ENCODE peak calls at places on chromosomes 7 and 10, in five cellular contexts. C, W, O, N and K are unnamed samples.

GRCh38 chr7:33700001-33700899 is 205.1 kb upstream of the BMPER start:
- DNase-seq in C (no peak), W (no peak), O (no peak), N (no peak), K (no peak)

GRCh38 chr7:67696878-67697277 is 700.2 kb downstream of the TYW1 start:
- DNase-seq in C (no peak), W (no peak), O (no peak), N (no peak), K (no peak)

GRCh38 chr10:6171891-6172354 is 30.8 kb upstream of the PFKFB3 start:
- DNase-seq in C (no peak), W (peak; percentile 50), O (no peak), N (no peak), K (no peak)

GRCh38 chr7:29113384-29114102 is 32.8 kb downstream of the CPVL start:
- DNase-seq in C (peak; percentile 91), W (no peak), O (no peak), N (no peak), K (no peak)

GRCh38 chr10:100325164-100325563 is 4.9 kb downstream of the PKD2L1 start:
- DNase-seq in C (no peak), W (no peak), O (peak; percentile 38), N (no peak), K (no peak)

GRCh38 chr10:117449636-117450035 is 74.4 kb upstream of the PDZD8 start:
- DNase-seq in C (no peak), W (no peak), O (no peak), N (no peak), K (no peak)

GRCh38 chr10:100157140-100157539 is 28.7 kb downstream of the ERLIN1 start:
- DNase-seq in C (peak; percentile 81), W (no peak), O (no peak), N (no peak), K (no peak)

GRCh38 chr7:158074896-158075632 is 512.6 kb downstream of the PTPRN2 start:
- DNase-seq in C (no peak), W (no peak), O (no peak), N (no peak), K (no peak)

GRCh38 chr10:33365871-33366411 is 31.5 kb upstream of the NRP1 start:
- DNase-seq in C (peak; percentile 95), W (no peak), O (no peak), N (no peak), K (no peak)

GRCh38 chr10:10642741-10643280 is 374.9 kb upstream of the CELF2 start:
- DNase-seq in C (no peak), W (no peak), O (no peak), N (peak; percentile 76), K (peak; percentile 58)

GRCh38 chr10:101595591-101596433 is 7.7 kb downstream of the DPCD start:
- DNase-seq in C (no peak), W (no peak), O (no peak), N (no peak), K (no peak)

GRCh38 chr7:118219157-118219512 is 5.4 kb upstream of the ANKRD7 start:
- DNase-seq in C (no peak), W (no peak), O (no peak), N (no peak), K (no peak)
- TF ChIP-seq CTCF in C (no peak), W (no peak), O (no peak), N (no peak), K (no peak)

GRCh38 chr10:70145666-70146488 is 623 bp downstream of the TYSND1 start:
- DNase-seq in C (peak; percentile 69), W (peak; percentile 62), O (peak; percentile 58), N (peak; percentile 83), K (peak; percentile 60)
- TF ChIP-seq CTCF in C (peak; percentile 7), W (peak; percentile 35), O (peak; percentile 75), N (peak; percentile 69), K (peak; percentile 54)

DNA sequence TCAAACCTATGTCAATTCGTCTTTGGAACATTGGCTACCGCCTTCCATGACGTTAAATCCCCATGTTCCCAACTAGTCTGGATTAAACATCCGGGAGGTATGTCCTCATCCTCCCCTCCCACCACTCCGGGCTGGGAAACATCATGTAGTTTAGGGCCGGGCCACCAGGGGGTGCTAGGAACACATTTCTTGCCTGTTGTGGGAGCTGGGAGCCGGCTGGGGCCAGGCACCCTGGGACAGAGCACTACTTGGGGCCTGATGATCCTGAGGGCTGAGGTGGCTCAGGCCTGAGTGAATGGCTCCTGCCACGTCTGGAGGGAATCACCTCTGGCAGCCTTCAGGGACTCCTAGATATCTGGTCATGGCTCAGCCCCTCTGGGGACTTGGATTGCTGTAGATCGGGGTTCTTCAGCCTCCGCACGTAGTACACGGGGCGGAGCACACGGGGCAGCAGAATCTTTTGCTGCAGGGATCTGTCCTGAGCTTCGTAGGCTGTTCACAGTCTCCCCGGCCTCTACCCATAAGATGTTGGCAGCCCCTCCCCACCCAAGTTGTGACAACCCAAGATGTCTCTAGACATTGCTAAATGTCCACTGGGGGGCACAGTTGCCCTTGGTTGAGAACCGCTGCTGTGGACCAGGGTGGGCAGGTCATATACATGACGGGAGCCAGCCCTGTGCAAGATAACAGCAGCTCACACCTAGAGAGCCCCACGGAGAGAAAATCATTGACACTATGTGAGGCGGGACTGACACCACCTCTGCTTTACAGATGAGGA is 141.2 kb upstream of the ZNF716 start:
- DNase-seq in C (no peak), W (no peak), O (no peak), N (no peak), K (no peak)
- TF ChIP-seq CTCF in C (no peak), W (peak; percentile 7), O (no peak), N (peak; percentile 15), K (no peak)

GRCh38 chr10:131854579-131855335 is 46.1 kb upstream of the PPP2R2D start:
- DNase-seq in C (no peak), W (no peak), O (no peak), N (no peak), K (no peak)
- TF ChIP-seq CTCF in C (no peak), W (no peak), O (no peak), N (no peak), K (no peak)

GRCh38 chr10:67662415-67662814 is 33.6 kb downstream of the CTNNA3 start:
- DNase-seq in C (no peak), W (no peak), O (no peak), N (no peak), K (no peak)
- TF ChIP-seq CTCF in C (no peak), W (no peak), O (no peak), N (no peak), K (no peak)

GRCh38 chr7:137484326-137484725 is 140.8 kb upstream of the PTN start:
- DNase-seq in C (no peak), W (no peak), O (no peak), N (no peak), K (no peak)

GRCh38 chr7:137492889-137493288 is 149.4 kb upstream of the PTN start:
- DNase-seq in C (no peak), W (no peak), O (no peak), N (no peak), K (no peak)

GRCh38 chr7:137485818-137486217 is 142.3 kb upstream of the PTN start:
- DNase-seq in C (no peak), W (no peak), O (no peak), N (no peak), K (no peak)

GRCh38 chr7:137489880-137490279 is 146.3 kb upstream of the PTN start:
- DNase-seq in C (no peak), W (no peak), O (no peak), N (no peak), K (no peak)

DNA sequence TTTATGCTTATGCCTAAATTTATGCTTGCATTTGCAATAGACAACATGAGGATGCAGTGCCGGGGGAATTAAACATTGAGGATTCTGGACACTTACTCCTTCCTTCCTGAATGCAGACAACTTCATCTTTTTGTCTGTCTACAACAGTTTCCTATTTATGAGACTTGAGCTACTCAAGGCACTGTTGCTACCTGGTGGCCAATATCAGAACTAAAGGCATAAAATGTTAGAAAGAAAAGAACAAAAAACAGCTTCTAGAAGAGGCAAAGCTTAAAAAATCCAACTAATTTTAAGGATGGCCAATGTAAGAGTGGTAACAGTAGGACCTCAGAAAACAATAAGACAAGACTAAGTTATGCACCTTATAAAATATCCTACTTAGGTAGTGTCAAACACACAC is 144.5 kb upstream of the PTN start:
- DNase-seq in C (no peak), W (no peak), O (no peak), N (no peak), K (no peak)
- TF ChIP-seq CTCF in C (peak; percentile 11), W (no peak), O (peak; percentile 20), N (no peak), K (no peak)

DNA sequence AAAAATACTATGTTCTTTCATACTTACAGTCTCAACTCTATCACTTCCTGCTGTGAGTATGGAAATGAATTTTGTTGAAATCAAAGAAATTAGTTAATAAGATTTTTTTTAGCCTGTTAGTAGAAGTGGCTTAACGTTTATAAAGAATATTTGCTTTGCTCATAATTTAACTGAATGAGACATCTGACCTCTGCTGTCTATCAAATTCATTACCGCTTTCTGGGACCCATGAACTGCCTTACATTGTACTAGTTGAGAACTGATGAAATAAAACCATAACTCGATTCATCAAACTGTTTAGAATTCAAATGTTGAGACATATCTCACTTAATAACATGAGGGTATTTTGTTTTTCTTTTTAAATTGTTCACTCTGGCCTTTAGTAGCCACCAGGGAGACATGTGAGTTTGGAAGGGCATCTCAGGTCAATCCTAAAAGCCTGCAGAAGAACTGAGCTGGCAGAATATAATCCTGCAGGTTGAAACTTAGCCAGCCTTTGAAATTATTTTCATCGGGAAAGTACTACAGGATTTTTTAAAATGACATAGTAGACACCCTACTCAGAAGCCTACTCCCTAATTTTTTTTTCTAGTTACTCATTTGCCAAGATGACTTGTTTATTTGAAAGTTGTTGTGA is 78.7 kb downstream of the KIAA1217 start:
- DNase-seq in C (no peak), W (no peak), O (no peak), N (no peak), K (no peak)
- TF ChIP-seq CTCF in C (no peak), W (no peak), O (no peak), N (no peak), K (no peak)

GRCh38 chr10:12606461-12606860 is 257.1 kb downstream of the CAMK1D start:
- DNase-seq in C (no peak), W (no peak), O (no peak), N (no peak), K (no peak)
- TF ChIP-seq CTCF in C (no peak), W (no peak), O (no peak), N (no peak), K (no peak)